ENCODE peak calls at places on chromosomes 6 and 20, in four cellular contexts. J, L, N and G are unnamed samples. For H3K4me1, the result is how much of the 10 kb centered on the place peaks cover.

GRCh38 chr6:130020106-130020851 is 1.9 kb downstream of the L3MBTL3 start:
- DNase-seq in N (peak), J (peak), L (peak), G (no peak)

GRCh38 chr6:47034919-47035318 is 7.2 kb downstream of the ADGRF1 start:
- DNase-seq in L (no peak), J (no peak), N (no peak), G (peak)

GRCh38 chr6:90631046-90631445 is 44.2 kb upstream of the MAP3K7 start:
- DNase-seq in N (no peak), J (no peak), L (no peak), G (no peak)

GRCh38 chr20:63625771-63626423 is 1.0 kb downstream of the GMEB2 start:
- DNase-seq in J (peak), N (peak), L (peak), G (peak)

GRCh38 chr20:33685328-33686007 is 717 bp downstream of the E2F1 start:
- DNase-seq in N (peak), L (no peak), J (no peak), G (peak)

GRCh38 chr6:152248987-152249386 is 388.2 kb downstream of the SYNE1 start:
- DNase-seq in J (no peak), L (no peak), N (no peak), G (no peak)

GRCh38 chr20:38764563-38765355 is 16.5 kb downstream of the ACTR5 start:
- DNase-seq in J (peak), N (no peak), L (no peak), G (peak)

GRCh38 chr6:158836625-158837311 is 17.6 kb upstream of the EZR start:
- DNase-seq in L (no peak), J (no peak), N (no peak), G (no peak)

GRCh38 chr6:136921936-136922679 is at the start of gene SLC35D3:
- DNase-seq in J (no peak), N (no peak), L (peak), G (peak)

GRCh38 chr6:158826819-158827501 is 7.8 kb upstream of the EZR start:
- DNase-seq in L (no peak), J (no peak), N (peak), G (no peak)

GRCh38 chr20:62156592-62157386 is 13.2 kb downstream of the SS18L1 start:
- DNase-seq in L (peak), N (peak), J (no peak), G (peak)

GRCh38 chr6:150417899-150418824 is 49.4 kb downstream of the IYD start:
- DNase-seq in J (no peak), N (peak), L (no peak), G (no peak)

GRCh38 chr20:1456300-1456699 is 10.3 kb downstream of the NSFL1C start:
- DNase-seq in L (no peak), N (no peak), J (no peak), G (no peak)

GRCh38 chr6:168616807-168617756 is 176.1 kb downstream of the SMOC2 start:
- DNase-seq in L (no peak), J (no peak), N (no peak), G (no peak)

GRCh38 chr6:89221971-89222887 is 5.1 kb upstream of the GABRR1 start:
- DNase-seq in L (no peak), N (no peak), J (peak), G (no peak)

GRCh38 chr20:32453467-32454163 is 95.5 kb downstream of the ASXL1 start:
- DNase-seq in L (no peak), J (no peak), N (no peak), G (peak)

GRCh38 chr20:5187122-5187521 is 60.3 kb downstream of the CDS2 start:
- DNase-seq in L (no peak), J (no peak), N (no peak), G (no peak)

GRCh38 chr6:15623282-15624116 is 39.3 kb downstream of the DTNBP1 start:
- DNase-seq in J (no peak), L (no peak), N (peak), G (no peak)

GRCh38 chr6:165723326-165723725 is 60.3 kb upstream of the PDE10A start:
- DNase-seq in N (no peak), L (no peak), J (no peak), G (no peak)

GRCh38 chr20:63114693-63115069 is 101.2 kb downstream of the YTHDF1 start:
- DNase-seq in L (peak), N (no peak), J (no peak), G (peak)

GRCh38 chr20:23225407-23226060 is 125.1 kb upstream of the NXT1 start:
- DNase-seq in L (no peak), J (peak), N (no peak), G (peak)

GRCh38 chr20:57426156-57426769 is 35.1 kb downstream of the RBM38 start:
- DNase-seq in L (no peak), J (no peak), N (no peak), G (no peak)

DNA sequence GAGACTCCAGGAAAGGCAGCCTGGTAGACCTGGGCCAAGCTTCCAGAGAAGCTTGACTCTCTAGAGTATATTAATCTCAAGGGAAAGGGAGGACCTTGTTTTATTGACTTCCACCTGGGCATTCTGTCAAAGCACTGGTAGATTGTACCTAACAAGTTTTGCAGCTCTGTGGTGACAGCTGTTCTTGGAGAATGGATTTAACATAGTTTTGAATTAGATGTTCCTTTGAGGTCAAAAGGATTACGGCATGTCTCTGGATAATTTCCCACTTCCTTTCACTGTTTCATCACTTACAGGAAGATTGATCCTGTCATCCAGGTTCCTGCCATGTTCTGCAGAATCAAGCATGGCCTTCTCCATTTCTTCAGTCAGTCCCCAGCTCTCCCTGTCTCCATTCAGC is 246.0 kb downstream of the PHACTR1 start:
- DNase-seq in L (no peak), N (no peak), J (no peak), G (no peak)
- H3K4me1 ChIP-seq in L (half or more), N (under half), J (under half), G (under half)

DNA sequence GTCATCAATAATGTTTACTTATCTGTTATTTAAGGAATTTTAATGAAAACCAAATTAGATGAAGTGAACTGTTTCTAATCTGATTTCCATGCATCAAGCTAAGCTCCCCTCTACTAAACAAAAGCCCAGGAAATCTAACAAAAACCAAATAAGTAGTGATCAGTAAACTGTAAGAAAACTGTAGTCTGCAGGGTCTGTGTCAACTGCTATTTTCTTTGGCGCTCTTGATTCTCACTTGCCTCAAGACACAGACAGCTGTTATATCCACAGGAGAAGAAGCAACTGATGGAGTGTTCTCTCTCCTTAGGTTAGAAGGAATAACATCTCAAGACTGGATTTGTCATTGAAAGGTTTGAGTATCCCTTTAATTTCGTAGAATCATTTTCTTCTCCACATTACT is 293.5 kb downstream of the PHF3 start:
- DNase-seq in N (no peak), L (no peak), J (no peak), G (no peak)
- H3K4me1 ChIP-seq in N (under half), L (under half), J (under half), G (under half)

GRCh38 chr6:108417027-108417426 is 122.2 kb downstream of the AFG1L start:
- DNase-seq in N (no peak), J (no peak), L (no peak), G (no peak)
- H3K4me1 ChIP-seq in N (under half), J (under half), L (under half), G (under half)

GRCh38 chr6:41216616-41217015 is 11.5 kb upstream of the TREML4 start:
- DNase-seq in N (no peak), L (no peak), J (no peak), G (no peak)
- H3K4me1 ChIP-seq in N (under half), L (under half), J (under half), G (under half)

GRCh38 chr6:6796818-6797217 is 208.3 kb downstream of the LY86 start:
- DNase-seq in L (no peak), N (no peak), J (no peak), G (no peak)

GRCh38 chr6:6790393-6790792 is 201.9 kb downstream of the LY86 start:
- DNase-seq in N (no peak), L (no peak), J (no peak), G (no peak)

GRCh38 chr6:6795396-6795795 is 206.9 kb downstream of the LY86 start:
- DNase-seq in J (no peak), N (no peak), L (no peak), G (no peak)

GRCh38 chr6:6790891-6791290 is 202.4 kb downstream of the LY86 start:
- DNase-seq in L (no peak), J (no peak), N (no peak), G (no peak)

DNA sequence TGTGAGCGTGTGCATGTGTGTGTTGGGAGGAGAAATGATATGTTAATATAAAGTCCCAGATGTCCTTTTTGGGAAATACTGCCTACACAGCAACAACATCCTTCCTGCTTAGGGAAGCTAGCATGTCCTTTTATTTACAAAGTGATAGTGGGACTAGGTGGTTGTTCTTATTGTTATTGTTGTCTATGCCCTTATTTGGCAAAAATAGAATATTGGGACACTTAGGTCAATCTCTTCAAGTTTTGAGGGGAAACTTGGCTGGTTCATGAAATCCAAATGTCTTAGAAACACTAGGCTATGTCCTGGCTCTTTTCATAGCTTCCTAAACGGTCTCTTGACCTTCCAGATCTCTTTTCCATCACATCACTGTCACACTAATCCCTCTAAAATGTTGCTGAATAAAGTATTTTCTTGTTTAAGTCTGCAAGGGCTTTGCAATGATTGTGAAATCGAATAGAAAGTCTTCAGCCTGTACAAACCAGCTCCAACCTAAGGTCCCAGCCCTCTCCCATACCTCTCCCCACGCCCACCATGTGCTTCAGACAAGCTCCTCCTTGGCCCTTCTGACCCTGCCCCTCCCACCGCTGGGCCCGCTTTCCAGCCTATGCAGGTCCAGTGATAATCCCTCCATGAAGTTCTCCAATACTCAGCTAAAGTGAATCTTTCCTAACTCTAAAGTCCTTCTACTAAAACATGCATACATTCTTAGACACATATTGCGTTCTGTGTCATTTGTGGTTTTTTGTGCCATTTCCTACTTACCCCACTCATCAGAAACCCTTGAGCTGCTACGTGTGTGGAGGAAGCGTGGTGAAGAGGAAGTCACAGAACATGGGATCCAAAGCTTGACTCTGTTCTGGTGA is 205.1 kb downstream of the LY86 start:
- DNase-seq in L (no peak), J (no peak), N (no peak), G (no peak)
- H3K4me1 ChIP-seq in L (under half), J (under half), N (under half), G (under half)

GRCh38 chr6:40722081-40722480 is 134.9 kb upstream of the LRFN2 start:
- DNase-seq in J (no peak), N (no peak), L (no peak), G (no peak)
- H3K4me1 ChIP-seq in J (under half), N (under half), L (under half), G (under half)

GRCh38 chr20:50559149-50559548 is 49.0 kb downstream of the PTPN1 start:
- DNase-seq in J (no peak), N (no peak), L (no peak), G (no peak)

GRCh38 chr20:50562262-50562701 is 52.1 kb downstream of the PTPN1 start:
- DNase-seq in J (no peak), L (no peak), N (no peak), G (no peak)

GRCh38 chr20:50561379-50562078 is 51.3 kb downstream of the PTPN1 start:
- DNase-seq in L (no peak), J (peak), N (no peak), G (no peak)

GRCh38 chr20:50559856-50560623 is 49.9 kb downstream of the PTPN1 start:
- DNase-seq in N (no peak), J (no peak), L (no peak), G (no peak)

GRCh38 chr20:50560867-50561266 is 50.7 kb downstream of the PTPN1 start:
- DNase-seq in L (no peak), J (no peak), N (no peak), G (no peak)
- H3K4me1 ChIP-seq in L (under half), J (under half), N (under half), G (under half)